ENCODE peak calls at places on chromosomes 2 and 18, in ten cellular contexts. X is tibial nerve, U is body of pancreas, C is A549, J is uterus, N is adrenal gland, Q is heart left ventricle, L is H1, K is esophagus squamous epithelium, Z is gastrocnemius medialis. B is an unnamed sample.

GRCh38 chr18:46810481-46811000 is 53.7 kb upstream of the ST8SIA5 start:
- DNase-seq in X (no peak), U (no peak), C (no peak), J (no peak), N (no peak), Q (no peak), L (no peak), K (no peak), Z (no peak), B (no peak)

GRCh38 chr2:65075605-65076344 is 19.6 kb downstream of the CEP68 start:
- DNase-seq in X (no peak), U (peak; percentile 48), C (no peak), J (no peak), N (no peak), Q (peak; percentile 73), L (peak; percentile 13), K (no peak), Z (no peak), B (peak; percentile 79)

GRCh38 chr2:239767016-239767905 is 257.9 kb downstream of the NDUFA10 start:
- DNase-seq in X (no peak), U (no peak), C (no peak), J (no peak), N (no peak), Q (no peak), L (no peak), K (no peak), Z (no peak), B (no peak)

GRCh38 chr2:219548990-219549389 is 5.2 kb downstream of the TMEM198 start:
- DNase-seq in X (no peak), U (no peak), C (no peak), J (no peak), N (no peak), Q (no peak), L (no peak), K (no peak), Z (no peak), B (no peak)

GRCh38 chr2:154570501-154570900 is 128.0 kb upstream of the KCNJ3 start:
- DNase-seq in X (no peak), U (no peak), C (no peak), J (no peak), N (no peak), Q (no peak), L (no peak), K (no peak), Z (no peak), B (no peak)

GRCh38 chr2:9565436-9566153 is 10.0 kb upstream of the ADAM17 start:
- DNase-seq in X (peak; percentile 93), U (peak; percentile 69), C (peak; percentile 80), J (peak; percentile 95), N (peak; percentile 94), Q (peak; percentile 85), L (no peak), K (no peak), Z (peak; percentile 94), B (peak; percentile 92)

GRCh38 chr18:71443726-71444480 is 1100.2 kb downstream of the CBLN2 start:
- DNase-seq in X (no peak), U (no peak), C (no peak), J (no peak), N (no peak), Q (no peak), L (no peak), K (no peak), Z (no peak), B (no peak)

GRCh38 chr2:109511168-109511567 is 102.6 kb downstream of the SEPTIN10 start:
- DNase-seq in X (no peak), U (no peak), C (no peak), J (no peak), N (no peak), Q (no peak), L (no peak), K (no peak), Z (peak; percentile 62), B (no peak)

GRCh38 chr18:35688757-35689156 is 107.2 kb downstream of the GALNT1 start:
- DNase-seq in X (no peak), U (no peak), C (no peak), J (no peak), N (no peak), Q (no peak), L (no peak), K (no peak), Z (no peak), B (no peak)

GRCh38 chr2:124131271-124131670 is 106.2 kb downstream of the CNTNAP5 start:
- DNase-seq in X (no peak), U (no peak), C (no peak), J (no peak), N (no peak), Q (no peak), L (no peak), K (no peak), Z (no peak), B (no peak)

GRCh38 chr2:43135583-43135982 is 90.8 kb downstream of the ZFP36L2 start:
- DNase-seq in X (no peak), U (no peak), C (no peak), J (no peak), N (no peak), Q (peak; percentile 50), L (no peak), K (no peak), Z (no peak), B (no peak)

GRCh38 chr2:222548997-222549396 is 106.9 kb downstream of the FARSB start:
- DNase-seq in X (no peak), U (no peak), C (no peak), J (no peak), N (no peak), Q (no peak), L (no peak), K (no peak), Z (no peak), B (no peak)

DNA sequence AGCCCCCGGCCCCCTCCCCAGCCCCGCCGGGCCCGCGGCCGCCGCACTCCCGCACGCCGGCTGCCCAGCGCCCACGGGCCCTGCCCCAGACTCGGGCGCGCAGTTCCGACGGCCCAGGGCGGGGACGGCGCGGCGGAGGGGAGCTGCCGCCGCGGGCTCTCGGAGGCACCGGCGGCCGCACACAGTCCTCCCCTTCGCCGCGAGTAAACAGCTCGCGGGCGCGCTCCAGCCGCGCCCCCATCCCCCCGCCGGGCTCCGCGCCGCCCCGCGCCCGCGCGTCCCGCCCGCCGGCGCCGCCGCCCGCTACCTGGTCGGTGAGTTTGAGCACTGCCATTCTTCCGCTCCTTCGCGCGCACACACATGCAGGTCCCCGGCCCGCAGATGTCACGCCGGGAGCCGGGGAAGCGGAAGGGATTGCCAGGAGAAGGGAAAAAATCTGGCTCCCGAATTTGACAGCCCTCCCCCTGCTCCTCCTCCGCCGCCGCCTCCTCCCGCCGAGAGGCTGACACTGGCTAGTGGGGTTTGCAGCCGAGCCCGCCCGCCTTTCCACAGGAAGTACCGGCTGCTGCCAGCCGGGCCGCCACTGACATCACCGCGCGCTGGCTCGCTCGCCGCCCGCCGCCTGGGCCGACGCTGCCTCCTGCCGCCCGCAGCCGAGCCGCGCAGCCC is at the start of gene ANKRD44:
- DNase-seq in X (peak; percentile 82), U (peak; percentile 93), C (peak; percentile 76), J (peak; percentile 88), N (peak; percentile 95), Q (peak; percentile 94), L (peak; percentile 83), K (peak; percentile 62), Z (peak; percentile 87), B (peak; percentile 98)
- TF ChIP-seq POLR2A in X (peak; percentile 40), U (peak; percentile 87), C (peak; percentile 29), J (peak; percentile 69), N (no peak), Q (no peak), L (no peak), K (no peak), Z (peak; percentile 79), B (no peak)

DNA sequence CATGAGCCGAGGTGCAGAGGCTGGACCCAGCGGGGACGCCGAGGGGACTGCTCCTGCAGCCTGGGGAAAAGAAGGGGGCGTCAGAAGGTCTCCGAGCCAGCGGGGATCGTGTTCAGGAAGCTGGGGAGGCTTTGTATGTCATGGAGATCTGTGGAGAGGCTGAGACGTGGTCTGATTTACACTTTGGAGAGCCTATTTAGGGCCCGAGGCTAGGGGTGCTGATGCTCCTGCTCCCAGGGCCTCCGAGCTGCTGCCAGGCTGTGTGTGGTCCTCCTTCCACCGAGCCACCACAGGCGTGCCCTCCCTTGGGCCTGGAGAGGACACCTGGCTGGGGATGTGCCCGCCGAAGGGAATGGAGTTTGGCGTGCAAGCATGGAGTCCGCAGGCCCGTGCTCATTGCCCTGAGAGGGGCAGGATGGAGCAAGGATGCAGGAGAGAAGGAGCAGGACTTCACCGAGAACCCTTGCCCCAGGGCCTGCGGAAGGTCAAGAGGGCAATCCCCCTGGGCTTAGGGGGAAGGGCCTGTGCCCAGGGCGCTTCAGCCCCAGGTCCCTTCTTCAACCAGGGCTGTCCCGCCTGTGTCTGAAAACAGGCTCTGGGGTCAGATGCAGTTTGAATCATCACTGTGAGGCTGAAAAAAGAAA is 252.5 kb downstream of the VAPA start:
- DNase-seq in X (no peak), U (no peak), C (no peak), J (no peak), N (no peak), Q (no peak), L (no peak), K (no peak), Z (no peak), B (peak; percentile 76)
- TF ChIP-seq CTCF in X (no peak), U (no peak), C (no peak), J (no peak), N (no peak), Q (no peak), L (no peak), K (no peak), Z (no peak), B (no peak)

GRCh38 chr18:32091325-32091723 is 350 bp upstream of the RNF138 start:
- DNase-seq in X (no peak), U (no peak), C (no peak), J (no peak), N (no peak), Q (no peak), L (no peak), K (no peak), Z (no peak), B (no peak)

GRCh38 chr18:32093523-32093922 is 1.8 kb downstream of the RNF138 start:
- DNase-seq in X (no peak), U (no peak), C (peak; percentile 11), J (no peak), N (no peak), Q (no peak), L (no peak), K (no peak), Z (no peak), B (no peak)

GRCh38 chr18:32091724-32092421 is at the start of gene RNF138:
- DNase-seq in X (peak; percentile 80), U (peak; percentile 92), C (peak; percentile 71), J (peak; percentile 86), N (peak; percentile 89), Q (peak; percentile 90), L (peak; percentile 86), K (peak; percentile 58), Z (peak; percentile 89), B (peak; percentile 98)

GRCh38 chr18:32092422-32093105 is 890 bp downstream of the RNF138 start:
- DNase-seq in X (peak; percentile 99), U (peak; percentile 99), C (peak; percentile 79), J (peak; percentile 99), N (peak; percentile 100), Q (peak; percentile 99), L (peak; percentile 99), K (peak; percentile 90), Z (peak; percentile 98), B (peak; percentile 99)

GRCh38 chr18:32093106-32093511 is 1.4 kb downstream of the RNF138 start:
- DNase-seq in X (peak; percentile 36), U (peak; percentile 66), C (peak; percentile 27), J (peak; percentile 36), N (peak; percentile 62), Q (peak; percentile 54), L (peak; percentile 68), K (peak; percentile 12), Z (peak; percentile 57), B (peak; percentile 88)
- TF ChIP-seq POLR2A in X (no peak), U (no peak), C (no peak), J (no peak), N (no peak), Q (no peak), L (no peak), K (no peak), Z (no peak), B (no peak)

GRCh38 chr2:46815121-46815802 is 100.3 kb downstream of the MCFD2 start:
- DNase-seq in X (no peak), U (no peak), C (no peak), J (no peak), N (no peak), Q (no peak), L (peak; percentile 43), K (no peak), Z (no peak), B (peak; percentile 19)
- TF ChIP-seq CTCF in X (no peak), U (no peak), C (no peak), J (no peak), N (no peak), Q (no peak), L (no peak), K (no peak), Z (no peak), B (no peak)

B was measured in lower leg skin.